ENCODE peak calls at places on chromosomes 16 and 17, in four cellular contexts. F is uterus, H is upper lobe of right lung, X is breast epithelium. B is an unnamed sample.

GRCh38 chr16:5024632-5025031 is 9.1 kb downstream of the NAGPA start:
- DNase-seq in F (no peak), H (no peak), X (no peak), B (no peak)

GRCh38 chr16:2428051-2428786 is 1.0 kb upstream of the CCNF start:
- DNase-seq in F (peak; percentile 44), X (no peak), H (peak; percentile 77), B (no peak)

GRCh38 chr17:81925860-81926450 is 1.6 kb downstream of the MAFG start:
- DNase-seq in F (no peak), X (no peak), H (no peak), B (no peak)

GRCh38 chr17:8016632-8017424 is 14.4 kb downstream of the GUCY2D start:
- DNase-seq in X (no peak), H (peak; percentile 86), F (no peak), B (peak; percentile 12)

GRCh38 chr16:79288046-79288445 is 312.5 kb downstream of the MAF start:
- DNase-seq in X (no peak), F (no peak), H (no peak), B (no peak)

GRCh38 chr17:31286587-31286986 is 10.5 kb downstream of the OMG start:
- DNase-seq in H (no peak), X (no peak), F (no peak), B (no peak)

GRCh38 chr16:67562918-67563707 is 787 bp downstream of the CTCF start:
- DNase-seq in H (peak; percentile 86), X (no peak), F (peak; percentile 57), B (peak; percentile 16)

GRCh38 chr17:78375401-78376079 is 2.9 kb upstream of the PGS1 start:
- DNase-seq in X (no peak), F (peak; percentile 37), H (peak; percentile 80), B (peak; percentile 86)

GRCh38 chr17:63550816-63551639 is 751 bp downstream of the DCAF7 start:
- DNase-seq in X (no peak), F (no peak), H (peak; percentile 53), B (peak; percentile 42)

GRCh38 chr16:49635009-49635350 is 220.9 kb downstream of the ZNF423 start:
- DNase-seq in H (no peak), X (no peak), F (no peak), B (no peak)

GRCh38 chr17:64240261-64240740 is 22.8 kb downstream of the TEX2 start:
- DNase-seq in X (no peak), F (no peak), H (no peak), B (no peak)

GRCh38 chr16:28572659-28573510 is 19.2 kb downstream of the SGF29 start:
- DNase-seq in X (no peak), F (peak; percentile 52), H (no peak), B (no peak)

GRCh38 chr17:49076575-49077384 is 55.8 kb upstream of the B4GALNT2 start:
- DNase-seq in F (no peak), X (no peak), H (no peak), B (peak; percentile 96)

GRCh38 chr16:10941127-10941933 is 938 bp downstream of the DEXI start:
- DNase-seq in H (peak; percentile 70), F (no peak), X (no peak), B (no peak)

GRCh38 chr16:57255686-57256415 is 10.8 kb downstream of the ARL2BP start:
- DNase-seq in H (no peak), F (no peak), X (no peak), B (no peak)

GRCh38 chr16:57251352-57251751 is 6.3 kb downstream of the ARL2BP start:
- DNase-seq in H (no peak), X (no peak), F (no peak), B (no peak)

GRCh38 chr16:57256601-57257395 is 11.7 kb downstream of the ARL2BP start:
- DNase-seq in H (peak; percentile 52), F (no peak), X (no peak), B (no peak)

GRCh38 chr16:57252148-57252721 is 7.2 kb downstream of the ARL2BP start:
- DNase-seq in F (no peak), H (peak; percentile 85), X (no peak), B (no peak)

GRCh38 chr16:57253410-57253927 is 8.4 kb downstream of the ARL2BP start:
- DNase-seq in H (no peak), F (no peak), X (no peak), B (no peak)
- H3K27ac ChIP-seq in H (peak overlapping the region; percentile 36), F (no peak overlapping the region), X (no peak overlapping the region), B (no peak overlapping the region)

GRCh38 chr16:89257281-89257731 is 39.8 kb downstream of the ZNF778 start:
- DNase-seq in F (no peak), H (no peak), X (no peak), B (no peak)

GRCh38 chr16:89253548-89254287 is 36.2 kb downstream of the ZNF778 start:
- DNase-seq in F (no peak), X (no peak), H (no peak), B (no peak)

GRCh38 chr16:89257757-89258465 is 40.4 kb downstream of the ZNF778 start:
- DNase-seq in F (no peak), H (no peak), X (no peak), B (no peak)

GRCh38 chr16:89261691-89262563 is 44.4 kb downstream of the ZNF778 start:
- DNase-seq in F (no peak), X (no peak), H (no peak), B (no peak)

DNA sequence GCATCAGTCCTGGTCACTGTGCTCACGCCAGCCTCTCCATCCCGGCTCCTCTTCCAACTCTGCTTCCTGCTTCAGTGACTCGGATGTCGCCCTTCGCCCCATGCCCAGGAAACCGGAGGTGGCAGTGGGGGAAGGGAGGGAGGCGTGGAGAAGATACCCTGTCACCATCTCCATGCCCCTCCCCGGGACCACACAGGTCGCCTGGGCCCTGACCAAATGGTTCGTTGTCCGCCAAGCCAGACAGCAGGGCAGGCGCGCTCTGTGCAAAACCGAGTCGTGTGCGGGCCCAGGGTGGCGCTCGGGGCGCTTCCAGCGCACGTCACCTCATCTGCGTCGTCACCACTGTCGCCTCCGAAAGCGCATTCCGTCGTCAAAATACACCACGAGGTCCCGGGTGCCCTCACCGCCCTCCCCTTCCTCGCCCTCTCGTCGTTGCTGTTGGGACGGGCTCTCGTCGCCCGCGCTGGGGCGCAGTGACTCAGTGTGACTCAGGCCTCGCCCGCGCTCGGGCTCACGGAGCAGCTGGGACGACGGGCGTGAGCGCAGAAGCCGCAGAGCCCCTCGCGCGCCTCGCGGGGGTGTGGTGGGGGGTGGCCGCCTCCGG is 39.2 kb downstream of the ZNF778 start:
- DNase-seq in H (no peak), F (no peak), X (no peak), B (peak; percentile 16)
- H3K4me3 ChIP-seq in H (peak overlapping the region; percentile 45), F (peak overlapping the region; percentile 35), X (peak overlapping the region; percentile 52), B (no peak overlapping the region)

DNA sequence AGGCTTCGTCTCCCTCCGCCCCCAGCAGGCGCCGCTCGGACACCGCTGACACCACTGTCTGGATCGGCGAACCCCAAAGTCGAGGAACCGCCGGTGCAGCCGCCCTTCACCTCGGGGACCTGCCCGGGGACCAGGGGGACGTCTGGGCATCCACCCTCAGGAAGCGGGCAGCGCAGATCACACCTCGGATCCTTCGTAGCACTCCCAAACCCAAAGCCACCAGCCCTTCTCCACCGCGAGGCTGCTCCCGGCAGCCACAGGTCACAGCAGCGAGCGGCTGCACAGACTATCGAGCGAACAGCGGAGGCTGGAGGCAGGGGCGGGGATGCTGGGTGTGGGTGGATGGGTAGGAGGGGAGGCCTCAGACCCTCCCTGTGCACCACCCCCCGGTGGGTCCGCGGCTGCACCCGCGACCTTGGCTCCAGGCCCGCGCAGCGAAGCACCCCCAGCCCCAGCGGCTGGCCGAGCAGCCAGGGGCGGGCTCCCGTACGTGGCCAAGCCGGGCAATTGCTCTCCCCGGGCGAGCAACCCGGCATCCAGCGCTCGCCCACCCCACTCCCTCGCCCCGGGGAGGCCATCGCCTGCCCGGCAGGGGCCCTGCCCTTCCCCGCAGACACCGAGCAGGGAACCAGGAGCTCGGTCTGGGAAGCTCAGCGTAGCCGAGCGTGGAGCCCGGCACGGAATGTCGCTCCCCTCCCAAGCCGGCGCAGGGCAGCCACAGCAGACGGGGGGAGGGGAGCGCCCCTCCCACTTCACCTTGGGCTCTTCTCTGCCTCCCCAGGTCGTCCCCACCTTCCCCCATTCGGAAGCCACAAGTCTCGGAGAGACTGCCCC is 1.0 kb downstream of the SDK2 start:
- DNase-seq in X (no peak), F (no peak), H (peak; percentile 71), B (no peak)
- TF ChIP-seq CTCF in X (no peak), F (no peak), H (peak; percentile 26), B (no peak)

GRCh38 chr17:17561408-17562144 is 29.9 kb downstream of the PEMT start:
- DNase-seq in H (peak; percentile 94), F (peak; percentile 50), X (peak; percentile 91), B (no peak)
- H3K27ac ChIP-seq in H (peak overlapping the region; percentile 86), F (peak overlapping the region; percentile 23), X (peak overlapping the region; percentile 88), B (no peak overlapping the region)

GRCh38 chr17:50118076-50118827 is 11.7 kb downstream of the SAMD14 start:
- DNase-seq in F (no peak), H (no peak), X (peak; percentile 85), B (no peak)

GRCh38 chr17:50114849-50115357 is 15.1 kb downstream of the SAMD14 start:
- DNase-seq in H (no peak), X (no peak), F (no peak), B (peak; percentile 74)

GRCh38 chr17:50115744-50116143 is 14.2 kb downstream of the SAMD14 start:
- DNase-seq in H (no peak), F (no peak), X (no peak), B (no peak)

GRCh38 chr17:50118828-50119218 is 11.1 kb downstream of the SAMD14 start:
- DNase-seq in F (no peak), H (no peak), X (no peak), B (no peak)

DNA sequence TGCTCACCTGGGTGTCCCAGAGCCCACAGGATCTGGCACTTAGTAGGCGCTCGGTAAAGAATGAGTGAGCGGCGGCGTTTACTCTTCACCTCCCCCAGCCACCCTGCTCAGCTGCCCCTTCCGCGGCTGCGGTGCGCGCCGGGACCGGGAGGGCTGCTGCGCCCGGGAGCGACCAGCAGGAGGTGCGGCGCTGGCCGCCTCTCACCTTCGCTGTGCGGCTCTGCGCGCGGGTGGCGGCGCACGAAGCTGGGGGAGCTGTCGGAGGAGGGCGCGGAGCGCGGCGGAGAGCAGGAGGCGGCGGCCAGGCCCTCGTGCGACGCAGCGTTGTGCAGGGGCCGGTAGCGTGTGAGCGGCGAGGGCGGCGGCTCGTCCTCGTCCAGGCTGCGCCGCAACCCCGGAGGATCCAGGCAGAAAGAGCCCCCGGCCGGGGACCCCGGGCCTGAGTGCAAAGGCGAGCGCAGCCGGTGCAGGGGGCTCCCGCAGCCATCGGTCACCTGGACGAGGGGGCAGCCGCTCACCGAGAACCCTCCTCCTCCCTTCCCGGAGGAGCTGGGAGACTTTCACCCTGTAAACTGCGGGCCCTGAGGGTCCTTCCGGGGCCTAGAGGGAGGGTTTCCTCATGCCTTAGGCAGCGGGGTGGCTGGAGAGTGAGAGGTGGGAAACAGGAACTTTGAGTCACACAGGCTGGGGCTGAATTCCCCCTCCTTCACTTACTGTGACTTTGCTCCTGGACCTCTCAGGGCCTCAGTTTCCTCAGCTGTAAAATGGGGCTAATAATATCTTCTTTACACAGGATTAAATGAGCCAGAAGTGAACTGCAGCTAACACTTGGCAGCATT is 12.5 kb downstream of the SAMD14 start:
- DNase-seq in F (no peak), H (peak; percentile 82), X (peak; percentile 72), B (no peak)
- H3K4me3 ChIP-seq in F (peak overlapping the region; percentile 21), H (peak overlapping the region; percentile 14), X (peak overlapping the region; percentile 26), B (no peak overlapping the region)

B was measured in brain microvascular endothelial cell.